ENCODE peak calls at places on chromosome 18, in five cellular contexts. Q is A549, O is SK-N-SH, J is HepG2, P is WTC11. C is an unnamed sample.

GRCh38 chr18:55510809-55511208 is 77.2 kb downstream of the TCF4 start:
- DNase-seq in P (no peak), J (no peak), O (no peak), Q (no peak), C (peak; percentile 92)

GRCh38 chr18:62396967-62397366 is 71.9 kb downstream of the TNFRSF11A start:
- DNase-seq in P (no peak), O (no peak), Q (no peak), J (no peak), C (no peak)

GRCh38 chr18:55869965-55870585 is 282.1 kb upstream of the TCF4 start:
- DNase-seq in P (no peak), Q (no peak), J (no peak), O (no peak), C (peak; percentile 61)

GRCh38 chr18:46725310-46725709 is 31.5 kb downstream of the ST8SIA5 start:
- DNase-seq in P (no peak), Q (no peak), J (no peak), O (no peak), C (no peak)

GRCh38 chr18:25832008-25832604 is 258.3 kb downstream of the SS18 start:
- DNase-seq in J (peak; percentile 25), P (peak; percentile 76), Q (peak; percentile 17), O (peak; percentile 62), C (peak; percentile 61)

GRCh38 chr18:23673725-23674124 is 11.0 kb upstream of the ANKRD29 start:
- DNase-seq in Q (no peak), P (no peak), J (no peak), O (no peak), C (no peak)

GRCh38 chr18:9096013-9096383 is 6.5 kb upstream of the NDUFV2 start:
- DNase-seq in Q (no peak), P (no peak), O (no peak), J (no peak), C (no peak)

GRCh38 chr18:13762690-13763439 is 36.4 kb downstream of the RNMT start:
- DNase-seq in J (no peak), P (no peak), Q (no peak), O (no peak), C (no peak)

GRCh38 chr18:79941473-79942119 is 9.9 kb downstream of the SLC66A2 start:
- DNase-seq in P (no peak), O (no peak), Q (no peak), J (no peak), C (no peak)

GRCh38 chr18:32468147-32468845 is 2.4 kb downstream of the GAREM1 start:
- DNase-seq in O (no peak), J (no peak), P (no peak), Q (no peak), C (no peak)

GRCh38 chr18:32470713-32471633 is at the start of gene GAREM1:
- DNase-seq in P (peak; percentile 91), O (peak; percentile 97), Q (peak; percentile 56), J (peak; percentile 87), C (peak; percentile 98)

GRCh38 chr18:32469190-32469611 is 1.5 kb downstream of the GAREM1 start:
- DNase-seq in O (peak; percentile 66), P (no peak), Q (peak; percentile 12), J (peak; percentile 41), C (peak; percentile 36)

GRCh38 chr18:32470136-32470712 is 458 bp downstream of the GAREM1 start:
- DNase-seq in Q (peak; percentile 12), O (no peak), J (no peak), P (peak; percentile 48), C (peak; percentile 17)

DNA sequence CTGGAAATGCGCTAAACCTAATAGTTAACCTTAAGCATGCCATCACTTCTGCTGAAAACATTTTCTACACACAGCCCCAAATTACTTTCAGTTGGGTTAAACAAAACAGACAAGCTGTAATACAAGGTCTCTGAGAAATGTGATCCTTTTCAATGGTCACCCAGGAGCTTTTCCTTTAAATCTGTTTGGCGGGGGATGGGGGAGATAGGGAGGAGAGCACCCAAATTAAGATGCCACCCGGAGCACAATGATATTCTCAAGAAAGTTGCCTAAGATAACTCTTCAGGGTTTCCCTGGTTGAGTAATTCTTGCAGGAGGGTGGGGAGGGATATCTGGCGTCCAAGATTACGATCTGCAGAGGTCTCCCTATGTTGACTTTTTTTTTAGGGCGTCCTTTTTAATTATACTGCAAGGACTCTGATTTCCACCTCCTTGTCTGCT is 971 bp downstream of the GAREM1 start:
- DNase-seq in O (no peak), J (no peak), Q (peak; percentile 3), P (no peak), C (peak; percentile 10)
- TF ChIP-seq USF2 in O (no peak), J (no peak), Q (no peak), P (no peak), C (no peak)

GRCh38 chr18:31192086-31192776 is 29.6 kb upstream of the DSC1 start:
- DNase-seq in O (no peak), Q (no peak), P (no peak), J (no peak), C (no peak)
- TF ChIP-seq USF2 in O (no peak), Q (no peak), P (no peak), J (no peak), C (no peak)

DNA sequence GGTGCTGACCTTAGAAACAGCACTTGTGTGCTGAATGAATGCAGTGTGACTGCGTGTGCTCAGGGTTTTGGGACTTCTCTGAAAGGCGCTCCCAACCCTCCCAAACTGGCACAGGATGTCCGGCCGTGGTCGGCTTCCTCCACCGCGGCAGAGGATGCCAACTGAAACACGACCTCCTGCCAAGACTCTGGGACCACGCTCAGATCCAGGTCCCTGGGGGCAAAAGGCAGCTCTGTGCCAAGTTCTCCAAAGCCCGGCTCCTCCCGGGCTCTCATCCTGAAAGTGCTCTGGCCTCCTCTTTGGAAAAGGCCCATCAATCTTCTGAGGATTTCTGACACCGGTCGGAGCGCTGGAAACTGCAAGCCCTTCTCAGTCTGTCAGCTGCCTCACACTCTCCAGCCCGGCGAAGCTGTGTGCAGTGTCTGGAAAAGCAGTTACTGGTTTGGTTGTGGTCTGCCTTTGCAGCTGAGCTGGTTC is 32.3 kb upstream of the ZBTB7C start:
- DNase-seq in P (no peak), O (peak; percentile 48), J (no peak), Q (no peak), C (no peak)
- TF ChIP-seq USF2 in P (no peak), O (no peak), J (no peak), Q (no peak), C (no peak)

GRCh38 chr18:44848931-44849330 is 168.2 kb downstream of the SETBP1 start:
- DNase-seq in P (no peak), O (peak; percentile 12), Q (no peak), J (no peak), C (no peak)
- TF ChIP-seq USF2 in P (no peak), O (no peak), Q (no peak), J (no peak), C (no peak)

DNA sequence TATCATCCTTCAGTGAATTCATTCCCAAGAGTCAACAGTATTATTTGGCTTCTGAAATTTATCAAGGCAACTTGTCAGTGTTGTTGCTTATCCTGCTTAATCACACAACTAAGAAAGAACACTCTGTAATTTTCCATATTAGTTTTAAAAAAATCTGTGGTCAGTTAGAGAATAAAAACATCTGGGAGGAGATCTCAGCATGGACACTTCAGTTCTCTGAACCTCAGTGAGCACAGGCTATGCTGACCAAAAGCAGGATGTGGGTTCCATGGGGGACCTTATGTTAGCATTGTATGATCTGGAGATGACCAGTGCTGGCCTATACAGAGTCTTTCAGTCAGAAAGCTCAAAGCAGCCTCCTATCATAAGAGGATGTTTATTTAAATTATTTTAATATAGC is 79.1 kb upstream of the KLHL14 start:
- DNase-seq in O (no peak), P (no peak), J (no peak), Q (no peak), C (no peak)
- TF ChIP-seq USF2 in O (no peak), P (no peak), J (no peak), Q (no peak), C (no peak)

GRCh38 chr18:57352761-57353136 is 392 bp downstream of the ST8SIA3 start:
- DNase-seq in Q (no peak), J (no peak), O (peak; percentile 78), P (peak; percentile 25), C (no peak)

GRCh38 chr18:57352271-57352701 is at the start of gene ST8SIA3:
- DNase-seq in P (peak; percentile 20), Q (no peak), O (peak; percentile 80), J (no peak), C (no peak)

GRCh38 chr18:57353940-57354461 is 1.6 kb downstream of the ST8SIA3 start:
- DNase-seq in O (peak; percentile 77), P (peak; percentile 85), Q (peak; percentile 3), J (peak; percentile 2), C (peak; percentile 17)

GRCh38 chr18:57347784-57348183 is 4.6 kb upstream of the ST8SIA3 start:
- DNase-seq in J (no peak), Q (no peak), P (no peak), O (no peak), C (no peak)

GRCh38 chr18:57353137-57353939 is 981 bp downstream of the ST8SIA3 start:
- DNase-seq in O (peak; percentile 88), J (no peak), P (peak; percentile 65), Q (no peak), C (no peak)
- TF ChIP-seq USF2 in O (no peak), J (no peak), P (no peak), Q (no peak), C (no peak)

DNA sequence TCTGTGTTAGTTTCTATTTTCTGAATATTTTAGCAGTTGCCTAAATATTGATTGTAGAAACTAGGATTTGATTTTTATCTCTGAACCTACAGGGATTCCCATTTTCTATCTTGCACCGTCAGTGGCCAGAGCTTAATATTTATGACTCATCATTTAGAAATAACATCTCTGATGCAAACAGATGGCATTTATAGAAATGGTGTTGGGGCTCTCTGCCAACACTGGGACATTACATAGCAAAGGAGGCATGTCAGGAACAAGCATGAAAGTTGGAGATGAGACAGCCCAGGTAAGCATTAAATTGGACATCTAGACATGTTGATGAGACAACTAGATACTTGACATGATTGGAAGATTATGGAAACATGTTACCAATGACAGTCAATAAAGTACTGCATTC is 165.3 kb upstream of the SYT4 start:
- DNase-seq in P (no peak), O (no peak), Q (no peak), J (no peak), C (no peak)
- TF ChIP-seq USF2 in P (no peak), O (no peak), Q (no peak), J (no peak), C (no peak)

GRCh38 chr18:5197032-5197434 is at the start of gene AKAIN1:
- DNase-seq in P (peak; percentile 76), O (peak; percentile 60), J (peak; percentile 1), Q (peak; percentile 0), C (peak; percentile 18)

GRCh38 chr18:5197461-5197860 is 404 bp upstream of the AKAIN1 start:
- DNase-seq in O (peak; percentile 14), Q (no peak), J (no peak), P (no peak), C (no peak)

GRCh38 chr18:5195656-5196055 is 1.4 kb downstream of the AKAIN1 start:
- DNase-seq in P (no peak), Q (no peak), O (no peak), J (no peak), C (no peak)

GRCh38 chr18:5196253-5197031 is 615 bp downstream of the AKAIN1 start:
- DNase-seq in J (no peak), O (peak; percentile 22), P (peak; percentile 50), Q (no peak), C (no peak)
- TF ChIP-seq USF2 in J (no peak), O (no peak), P (no peak), Q (no peak), C (no peak)

GRCh38 chr18:54254265-54254758 is 15.0 kb upstream of the POLI start:
- DNase-seq in P (no peak), O (no peak), Q (no peak), J (peak; percentile 98), C (peak; percentile 20)
- TF ChIP-seq USF2 in P (no peak), O (no peak), Q (no peak), J (no peak), C (no peak)

C was measured in IMR-90.